ENCODE peak calls at places on chromosomes 12 and 14, in four cellular contexts. E is stimulated activated CD4-positive, alpha-beta T cell treated with anti-CD3 and anti-CD28 coated beads, TNF-alpha, amount 100 ng/mL, for 1 hour; M is NCI-H2171 treated with DMSO at 0.1 percent for 48 hours; X is AG09309. I is an unnamed sample.

GRCh38 chr12:122067966-122068365 is 10.6 kb upstream of the MLXIP start:
- DNase-seq in X (no peak), E (no peak), M (no peak), I (no peak)

GRCh38 chr12:80205960-80206359 is 106.6 kb downstream of the OTOGL start:
- DNase-seq in M (peak), E (no peak), X (no peak), I (no peak)

GRCh38 chr14:45810152-45810872 is 557.3 kb upstream of the MIS18BP1 start:
- DNase-seq in E (no peak), X (no peak), M (no peak), I (no peak)

GRCh38 chr14:92540472-92541048 is 27.0 kb downstream of the RIN3 start:
- DNase-seq in M (peak), E (no peak), X (peak), I (peak)

GRCh38 chr12:50598321-50598862 is 93.6 kb downstream of the DIP2B start:
- DNase-seq in E (no peak), M (no peak), X (no peak), I (no peak)

GRCh38 chr12:46801293-46801692 is 24.5 kb downstream of the SLC38A4 start:
- DNase-seq in X (no peak), E (no peak), M (no peak), I (no peak)

GRCh38 chr12:25997401-25997973 is 39.0 kb downstream of the RASSF8 start:
- DNase-seq in E (no peak), X (peak), M (no peak), I (no peak)

GRCh38 chr14:93331375-93332031 is 1.3 kb downstream of the BTBD7 start:
- DNase-seq in M (no peak), X (no peak), E (no peak), I (no peak)

GRCh38 chr14:96568646-96569045 is 66.5 kb downstream of the PAPOLA start:
- DNase-seq in E (no peak), X (no peak), M (no peak), I (no peak)

GRCh38 chr12:67826148-67826547 is 163.1 kb upstream of the IFNG-AS1 start:
- DNase-seq in M (no peak), E (no peak), X (no peak), I (no peak)

GRCh38 chr12:63917864-63918742 is 73.6 kb downstream of the SRGAP1 start:
- DNase-seq in X (peak), M (peak), E (no peak), I (no peak)

GRCh38 chr12:78209851-78210493 is 379.3 kb downstream of the NAV3 start:
- DNase-seq in E (no peak), M (peak), X (no peak), I (peak)

GRCh38 chr14:67137744-67138371 is 51.4 kb upstream of the GARIN2 start:
- DNase-seq in E (no peak), X (no peak), M (peak), I (no peak)

GRCh38 chr14:106844608-106845285 is 1318.4 kb downstream of the TMEM121 start:
- DNase-seq in X (no peak), M (no peak), E (peak), I (no peak)

GRCh38 chr12:18375131-18375530 is 113.8 kb downstream of the PIK3C2G start:
- DNase-seq in E (no peak), M (no peak), X (no peak), I (no peak)